ENCODE peak calls at places on chromosomes 1 and 21, in six cellular contexts. C, X, Q, W, A and D are unnamed samples.

GRCh38 chr1:8373547-8374270 is 55.8 kb downstream of the SLC45A1 start:
- DNase-seq in C (no peak), X (peak; percentile 87), Q (peak; percentile 42), W (peak; percentile 92), A (no peak), D (no peak)

GRCh38 chr21:25107708-25108107 is 499.6 kb downstream of the MRPL39 start:
- DNase-seq in C (no peak), X (peak; percentile 7), Q (no peak), W (peak; percentile 94), A (peak; percentile 7), D (no peak)

GRCh38 chr1:215992620-215993019 is 425.5 kb downstream of the KCTD3 start:
- DNase-seq in C (peak; percentile 45), X (peak; percentile 30), Q (peak; percentile 52), W (peak; percentile 43), A (no peak), D (no peak)

GRCh38 chr1:116374340-116375164 is 1.5 kb downstream of the ATP1A1 start:
- DNase-seq in C (no peak), X (peak; percentile 41), Q (no peak), W (no peak), A (no peak), D (peak; percentile 33)

GRCh38 chr1:202615501-202616354 is 94.5 kb downstream of the SYT2 start:
- DNase-seq in C (peak; percentile 38), X (peak; percentile 88), Q (no peak), W (peak; percentile 45), A (no peak), D (no peak)

GRCh38 chr1:2231667-2232254 is 3.6 kb downstream of the SKI start:
- DNase-seq in C (peak; percentile 77), X (peak; percentile 83), Q (no peak), W (peak; percentile 81), A (no peak), D (peak; percentile 71)

GRCh38 chr1:173094539-173094938 is 43.8 kb upstream of the TNFSF18 start:
- DNase-seq in C (no peak), X (no peak), Q (no peak), W (no peak), A (no peak), D (no peak)

GRCh38 chr21:39452965-39453332 is 1.2 kb downstream of the SH3BGR start:
- DNase-seq in C (no peak), X (no peak), Q (no peak), W (no peak), A (no peak), D (no peak)

GRCh38 chr1:114328505-114328904 is 174.8 kb upstream of the SYT6 start:
- DNase-seq in C (no peak), X (no peak), Q (no peak), W (no peak), A (no peak), D (no peak)

GRCh38 chr21:28237661-28238060 is 755.0 kb downstream of the LTN1 start:
- DNase-seq in C (no peak), X (no peak), Q (no peak), W (no peak), A (no peak), D (no peak)

GRCh38 chr1:84883286-84883685 is 9.7 kb downstream of the LPAR3 start:
- DNase-seq in C (peak; percentile 81), X (peak; percentile 15), Q (no peak), W (peak; percentile 58), A (no peak), D (no peak)

GRCh38 chr1:221016757-221017156 is 137.5 kb downstream of the HLX start:
- DNase-seq in C (no peak), X (no peak), Q (no peak), W (no peak), A (no peak), D (no peak)

GRCh38 chr1:67479146-67479891 is 49.1 kb upstream of the SERBP1 start:
- DNase-seq in C (no peak), X (no peak), Q (no peak), W (no peak), A (no peak), D (no peak)

GRCh38 chr1:241603626-241604337 is 36.4 kb downstream of the CHML start:
- DNase-seq in C (no peak), X (no peak), Q (no peak), W (peak; percentile 69), A (no peak), D (no peak)

GRCh38 chr1:16436946-16437474 is at the start of gene SPATA21:
- DNase-seq in C (no peak), X (no peak), Q (no peak), W (no peak), A (no peak), D (no peak)

GRCh38 chr1:78526496-78526895 is 35.7 kb downstream of the PTGFR start:
- DNase-seq in C (no peak), X (no peak), Q (no peak), W (no peak), A (no peak), D (no peak)

GRCh38 chr1:225654277-225654597 is 1.3 kb upstream of the ENAH start:
- DNase-seq in C (no peak), X (no peak), Q (no peak), W (no peak), A (no peak), D (no peak)

GRCh38 chr1:31786366-31787060 is 22.4 kb upstream of the ADGRB2 start:
- DNase-seq in C (no peak), X (no peak), Q (no peak), W (no peak), A (no peak), D (peak; percentile 21)

GRCh38 chr21:46062471-46063211 is 35.3 kb upstream of the COL6A2 start:
- DNase-seq in C (no peak), X (no peak), Q (no peak), W (no peak), A (no peak), D (no peak)

GRCh38 chr1:15410884-15411245 is 1.2 kb downstream of the EFHD2 start:
- DNase-seq in C (no peak), X (no peak), Q (no peak), W (no peak), A (no peak), D (no peak)

GRCh38 chr1:163528710-163529348 is 207.1 kb downstream of the NUF2 start:
- DNase-seq in C (peak; percentile 61), X (peak; percentile 24), Q (no peak), W (peak; percentile 15), A (no peak), D (no peak)

GRCh38 chr1:24186031-24186710 is 918 bp downstream of the IFNLR1 start:
- DNase-seq in C (no peak), X (no peak), Q (no peak), W (no peak), A (no peak), D (no peak)

GRCh38 chr1:225460737-225461532 is 33.1 kb upstream of the LBR start:
- DNase-seq in C (no peak), X (peak; percentile 20), Q (no peak), W (no peak), A (no peak), D (no peak)

GRCh38 chr1:18858070-18858688 is 1.3 kb downstream of the TAS1R2 start:
- DNase-seq in C (no peak), X (no peak), Q (no peak), W (no peak), A (no peak), D (no peak)
- H3K14ac ChIP-seq in C (no peak overlapping the region), X (no peak overlapping the region), Q (peak overlapping the region; percentile 21), W (no peak overlapping the region), A (no peak overlapping the region), D (no peak overlapping the region)

GRCh38 chr1:6601865-6602668 is 602 bp downstream of the KLHL21 start:
- DNase-seq in C (peak; percentile 55), X (peak; percentile 72), Q (no peak), W (peak; percentile 59), A (no peak), D (no peak)

GRCh38 chr1:6602669-6603423 is at the start of gene KLHL21:
- DNase-seq in C (peak; percentile 88), X (peak; percentile 90), Q (peak; percentile 85), W (peak; percentile 86), A (no peak), D (peak; percentile 80)

GRCh38 chr1:6601049-6601864 is 1.4 kb downstream of the KLHL21 start:
- DNase-seq in C (peak; percentile 73), X (peak; percentile 94), Q (no peak), W (peak; percentile 97), A (no peak), D (peak; percentile 51)

GRCh38 chr1:6603851-6604558 is 1.3 kb upstream of the KLHL21 start:
- DNase-seq in C (peak; percentile 76), X (peak; percentile 85), Q (peak; percentile 69), W (peak; percentile 86), A (peak; percentile 78), D (peak; percentile 88)

DNA sequence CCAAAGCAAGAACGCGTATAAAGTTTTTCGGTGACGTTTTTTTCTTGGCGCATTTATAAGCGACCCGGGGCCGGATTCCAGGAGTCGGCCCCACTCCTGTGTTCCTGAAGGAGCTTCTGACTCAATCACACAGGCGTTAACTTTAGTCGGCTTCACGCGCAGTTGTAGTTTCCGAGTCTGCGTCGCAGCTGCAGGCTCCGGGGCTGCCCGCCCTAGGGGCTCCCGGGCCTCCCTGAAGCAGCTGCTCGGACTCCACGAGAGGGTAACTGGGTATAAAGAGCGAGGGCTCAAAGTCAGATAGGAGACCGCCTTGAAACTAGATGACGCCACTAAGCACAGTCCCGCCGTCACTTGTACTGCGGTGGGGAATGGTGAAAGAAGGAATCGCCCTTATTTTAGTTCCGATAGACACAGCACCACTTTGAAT is 768 bp upstream of the KLHL21 start:
- DNase-seq in C (peak; percentile 86), X (peak; percentile 92), Q (peak; percentile 57), W (peak; percentile 79), A (no peak), D (peak; percentile 54)
- H2BK5ac ChIP-seq in C (peak overlapping the region; percentile 51), X (peak overlapping the region; percentile 81), Q (peak overlapping the region; percentile 77), W (peak overlapping the region; percentile 96), A (peak overlapping the region; percentile 55), D (no peak overlapping the region)

GRCh38 chr1:5552787-5553484 is 439.3 kb downstream of the NPHP4 start:
- DNase-seq in C (no peak), X (no peak), Q (no peak), W (no peak), A (no peak), D (no peak)

GRCh38 chr1:5555853-5556252 is 436.4 kb downstream of the NPHP4 start:
- DNase-seq in C (no peak), X (no peak), Q (no peak), W (no peak), A (no peak), D (no peak)

GRCh38 chr1:5551274-5551966 is 440.8 kb downstream of the NPHP4 start:
- DNase-seq in C (no peak), X (no peak), Q (no peak), W (no peak), A (no peak), D (no peak)

GRCh38 chr1:5554111-5554510 is 438.1 kb downstream of the NPHP4 start:
- DNase-seq in C (no peak), X (no peak), Q (no peak), W (no peak), A (no peak), D (no peak)

GRCh38 chr1:5554784-5555183 is 437.4 kb downstream of the NPHP4 start:
- DNase-seq in C (no peak), X (no peak), Q (no peak), W (no peak), A (no peak), D (no peak)
- H3K14ac ChIP-seq in C (no peak overlapping the region), X (no peak overlapping the region), Q (no peak overlapping the region), W (no peak overlapping the region), A (no peak overlapping the region), D (no peak overlapping the region)

DNA sequence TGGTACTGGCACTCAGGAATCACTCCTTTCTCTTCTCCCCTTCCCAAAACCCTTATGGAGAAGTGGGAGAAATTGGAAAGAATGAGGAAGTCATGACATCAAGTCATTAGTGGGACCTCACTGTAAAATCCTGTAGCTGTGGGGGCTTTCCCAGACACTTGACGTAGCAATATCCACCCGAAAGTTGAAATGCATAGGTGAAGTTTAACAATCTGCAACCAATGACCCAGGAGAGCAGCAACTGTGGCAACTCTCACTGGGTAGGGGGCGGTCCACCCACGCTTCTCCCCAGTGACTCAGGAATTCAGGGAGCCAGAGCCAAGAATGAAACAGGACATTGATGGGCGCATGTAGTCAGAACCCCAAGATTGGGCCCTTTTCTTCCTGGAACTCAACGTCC is 27.0 kb downstream of the ABCA4 start:
- DNase-seq in C (no peak), X (no peak), Q (no peak), W (peak; percentile 57), A (no peak), D (no peak)
- H2BK5ac ChIP-seq in C (peak overlapping the region; percentile 77), X (peak overlapping the region; percentile 95), Q (no peak overlapping the region), W (peak overlapping the region; percentile 79), A (no peak overlapping the region), D (no peak overlapping the region)